ENCODE peak calls at places on chromosome 5, in ten cellular contexts. I is transverse colon, Y is spleen, S is HepG2, Q is testis, H is lower leg skin, U is esophagus squamous epithelium, X is GM12892, F is IMR-90, C is H1. N is an unnamed sample.

GRCh38 chr5:77990020-77990419 is 213.9 kb upstream of the TBCA start:
- DNase-seq in Q (no peak), H (no peak), Y (no peak), C (no peak), X (no peak), S (no peak), U (no peak), F (no peak), I (no peak), N (no peak)

GRCh38 chr5:172735141-172735831 is 35.7 kb downstream of the DUSP1 start:
- DNase-seq in U (no peak), C (no peak), F (no peak), S (no peak), Y (no peak), I (no peak), H (peak), Q (no peak), X (no peak), N (no peak)

GRCh38 chr5:102796014-102796413 is 40.9 kb downstream of the PAM start:
- DNase-seq in S (peak), U (no peak), I (no peak), F (no peak), C (no peak), Q (no peak), H (no peak), Y (no peak), X (no peak), N (no peak)

GRCh38 chr5:77292026-77292757 is 81.7 kb downstream of the PDE8B start:
- DNase-seq in S (no peak), I (no peak), X (no peak), H (no peak), F (peak), C (no peak), Y (no peak), U (no peak), Q (no peak), N (no peak)

GRCh38 chr5:179865471-179866240 is 7.0 kb upstream of the MRNIP start:
- DNase-seq in H (no peak), I (no peak), F (no peak), U (no peak), S (no peak), X (no peak), Q (no peak), Y (peak), C (no peak), N (no peak)

GRCh38 chr5:69450116-69450515 is 35.2 kb downstream of the MARVELD2 start:
- DNase-seq in Y (no peak), S (no peak), X (no peak), Q (no peak), C (no peak), I (no peak), F (peak), H (no peak), U (no peak), N (no peak)

GRCh38 chr5:138752951-138753793 is at the start of gene CTNNA1:
- DNase-seq in S (peak), I (peak), Q (peak), Y (peak), C (peak), H (peak), X (peak), F (peak), U (no peak), N (no peak)

GRCh38 chr5:74311961-74312360 is 328.6 kb downstream of the ENC1 start:
- DNase-seq in H (no peak), X (no peak), Y (no peak), C (no peak), I (no peak), F (no peak), Q (no peak), S (no peak), U (no peak), N (no peak)

GRCh38 chr5:776862-777711 is 7.4 kb downstream of the ZDHHC11B start:
- DNase-seq in Q (peak), Y (peak), C (peak), I (no peak), U (no peak), F (no peak), H (no peak), S (no peak), X (no peak), N (peak)

GRCh38 chr5:16034640-16035039 is 145.0 kb downstream of the MARCHF11 start:
- DNase-seq in U (no peak), X (no peak), F (no peak), I (no peak), H (no peak), S (no peak), Y (no peak), C (no peak), Q (no peak), N (no peak)

GRCh38 chr5:123538670-123539459 is 26.9 kb downstream of the CSNK1G3 start:
- DNase-seq in C (no peak), Y (no peak), Q (no peak), S (no peak), H (no peak), U (no peak), I (no peak), F (no peak), X (no peak), N (no peak)

GRCh38 chr5:9125852-9126251 is 420.0 kb downstream of the SEMA5A start:
- DNase-seq in C (no peak), Y (no peak), F (no peak), Q (no peak), U (no peak), X (peak), S (no peak), I (no peak), H (no peak), N (no peak)

GRCh38 chr5:81544351-81545001 is 150.5 kb upstream of the ACOT12 start:
- DNase-seq in Q (no peak), X (no peak), Y (no peak), U (no peak), H (no peak), F (peak), S (no peak), C (no peak), I (no peak), N (no peak)

GRCh38 chr5:171175746-171176145 is 133.3 kb upstream of the TLX3 start:
- DNase-seq in I (no peak), X (no peak), F (no peak), U (no peak), H (no peak), Q (no peak), Y (no peak), S (no peak), C (no peak), N (no peak)

GRCh38 chr5:78666041-78666444 is 17.5 kb upstream of the LHFPL2 start:
- DNase-seq in Q (no peak), U (no peak), X (no peak), S (peak), I (no peak), Y (no peak), H (no peak), F (peak), C (no peak), N (no peak)

GRCh38 chr5:95924720-95925119 is 36.9 kb downstream of the ELL2 start:
- DNase-seq in S (peak), U (no peak), I (no peak), H (no peak), X (no peak), Y (no peak), F (peak), Q (no peak), C (no peak), N (no peak)

GRCh38 chr5:119417891-119418781 is 34.2 kb upstream of the HSD17B4 start:
- DNase-seq in C (no peak), U (no peak), F (peak), S (no peak), Q (no peak), Y (no peak), I (no peak), X (no peak), H (no peak), N (no peak)

GRCh38 chr5:132016721-132017250 is 5.3 kb upstream of the ACSL6 start:
- DNase-seq in I (peak), S (no peak), Y (no peak), X (no peak), Q (peak), H (peak), C (no peak), U (no peak), F (no peak), N (no peak)

GRCh38 chr5:108025009-108025408 is 354.3 kb upstream of the EFNA5 start:
- DNase-seq in Y (no peak), X (no peak), S (no peak), U (no peak), H (no peak), F (no peak), Q (no peak), I (no peak), C (no peak), N (no peak)

GRCh38 chr5:65072836-65073620 is 304.3 kb downstream of the CWC27 start:
- DNase-seq in F (peak), C (no peak), Y (peak), Q (no peak), S (no peak), U (no peak), X (no peak), H (no peak), I (no peak), N (no peak)

GRCh38 chr5:148739023-148739422 is 84.7 kb upstream of the HTR4 start:
- DNase-seq in U (no peak), X (no peak), C (no peak), F (no peak), Y (no peak), H (no peak), I (no peak), S (peak), Q (no peak), N (no peak)

GRCh38 chr5:67543704-67544103 is 347.1 kb upstream of the CD180 start:
- DNase-seq in I (no peak), Q (no peak), Y (no peak), X (no peak), S (no peak), U (no peak), H (no peak), C (no peak), F (no peak), N (no peak)

GRCh38 chr5:122170630-122171029 is 41.3 kb downstream of the ZNF474 start:
- DNase-seq in S (no peak), U (no peak), I (no peak), F (peak), Y (no peak), C (no peak), H (no peak), Q (no peak), X (no peak), N (no peak)

DNA sequence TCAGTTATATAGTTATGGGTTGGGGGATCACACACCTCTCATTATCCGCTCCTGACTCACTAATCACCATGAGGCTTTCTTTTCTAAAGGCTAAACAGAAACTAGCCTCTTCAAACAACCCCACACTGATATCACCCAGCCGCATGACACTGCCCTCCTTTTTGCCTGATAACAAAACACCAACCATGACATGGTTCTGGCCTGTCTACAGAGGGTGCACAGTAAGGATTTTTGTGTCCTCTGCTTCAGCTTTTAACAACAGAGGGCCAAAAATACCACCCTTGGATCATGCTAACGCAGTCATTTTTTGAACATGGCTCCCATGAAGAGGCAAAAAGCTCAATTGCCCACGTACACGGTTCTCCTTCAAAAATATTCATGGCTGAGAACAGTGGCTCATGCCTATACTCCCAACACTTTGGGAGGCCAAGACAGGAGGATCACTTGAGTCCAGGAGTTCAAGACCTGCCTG is 4.0 kb downstream of the CMBL start:
- DNase-seq in F (no peak), I (no peak), S (peak), Y (no peak), H (no peak), Q (no peak), U (no peak), C (no peak), X (no peak), N (no peak)
- TF ChIP-seq POLR2A in F (no peak), I (no peak), S (no peak), Y (no peak), H (no peak), Q (no peak), U (no peak), C (no peak), X (no peak), N (no peak)

DNA sequence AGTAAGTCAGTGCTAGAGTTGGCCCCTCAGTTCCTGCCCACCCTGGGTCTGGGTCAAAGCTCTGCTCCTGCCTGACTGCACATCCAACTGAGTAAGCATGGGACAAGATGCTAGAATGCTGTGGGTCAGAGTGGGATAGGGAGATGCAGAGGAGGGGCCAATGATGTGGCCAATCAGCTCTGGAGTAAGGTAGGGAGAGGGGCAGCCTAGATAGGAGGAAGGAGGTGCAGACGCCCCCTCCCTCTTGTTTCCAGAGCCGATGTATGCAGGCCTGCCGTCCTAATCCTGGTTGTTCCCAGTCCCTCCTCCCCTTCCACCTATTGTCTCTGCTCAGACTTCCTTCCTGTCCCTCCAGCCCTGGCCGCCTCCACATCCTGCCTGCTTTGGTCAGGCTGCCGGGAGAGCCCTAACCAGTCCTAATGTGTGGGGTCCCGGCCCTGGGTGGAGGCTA is 1.3 kb downstream of the ARAP3 start:
- DNase-seq in H (peak), F (peak), I (peak), S (peak), Y (no peak), X (no peak), Q (no peak), U (no peak), C (peak), N (no peak)
- TF ChIP-seq POLR2A in H (no peak), F (no peak), I (peak), S (no peak), Y (no peak), X (no peak), Q (no peak), U (no peak), C (no peak), N (no peak)

GRCh38 chr5:150402901-150403342 is 9.8 kb downstream of the CD74 start:
- DNase-seq in Y (no peak), F (no peak), C (no peak), X (no peak), U (no peak), I (no peak), S (no peak), H (no peak), Q (no peak), N (no peak)

GRCh38 chr5:150401376-150402201 is 11.1 kb downstream of the CD74 start:
- DNase-seq in X (no peak), Q (no peak), I (no peak), H (no peak), C (no peak), F (no peak), U (no peak), S (no peak), Y (no peak), N (no peak)

GRCh38 chr5:150401076-150401375 is 11.7 kb downstream of the CD74 start:
- DNase-seq in I (no peak), Y (no peak), U (no peak), H (no peak), C (no peak), F (no peak), Q (no peak), X (no peak), S (no peak), N (no peak)

GRCh38 chr5:150400327-150401075 is 12.2 kb downstream of the CD74 start:
- DNase-seq in F (no peak), Q (no peak), H (no peak), Y (no peak), U (no peak), C (no peak), I (no peak), X (no peak), S (no peak), N (no peak)

DNA sequence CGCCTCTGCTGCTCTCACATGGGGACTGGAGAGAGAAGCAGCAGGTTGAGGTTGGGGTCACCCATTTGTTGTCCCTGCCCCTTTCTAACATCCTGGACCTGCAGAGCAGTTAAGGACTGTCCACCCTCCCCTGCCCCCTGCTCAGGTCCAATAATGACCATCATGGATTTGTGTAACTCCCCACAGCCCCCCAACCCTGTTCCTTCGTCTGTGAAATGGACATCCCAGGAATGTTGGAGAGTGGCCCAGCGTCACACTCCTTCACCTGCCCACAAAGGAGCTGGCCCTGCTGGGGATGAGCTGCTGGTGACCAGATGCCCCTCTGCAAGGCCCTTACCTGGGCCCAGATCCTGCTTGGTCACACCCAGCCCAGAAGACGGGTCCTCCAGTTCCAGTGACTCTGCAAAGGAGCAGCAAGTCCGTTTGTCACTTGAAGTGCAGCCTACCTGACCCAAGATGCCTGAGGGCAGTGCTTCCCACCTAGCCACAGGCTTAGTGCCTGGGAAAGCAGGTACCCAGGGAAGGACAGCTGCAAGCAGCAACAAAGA is 10.4 kb downstream of the CD74 start:
- DNase-seq in X (no peak), C (no peak), F (no peak), S (no peak), H (no peak), Y (no peak), U (no peak), Q (no peak), I (no peak), N (no peak)
- TF ChIP-seq POLR2A in X (peak), C (no peak), F (no peak), S (no peak), H (no peak), Y (no peak), U (no peak), Q (no peak), I (no peak), N (no peak)

GRCh38 chr5:100904259-100904822 is 1.3 kb upstream of the ST8SIA4 start:
- DNase-seq in C (no peak), Y (peak), F (no peak), I (peak), X (no peak), Q (no peak), H (peak), S (no peak), U (peak), N (peak)
- TF ChIP-seq POLR2A in C (no peak), Y (no peak), F (no peak), I (no peak), X (peak), Q (no peak), H (no peak), S (no peak), U (no peak), N (no peak)

DNA sequence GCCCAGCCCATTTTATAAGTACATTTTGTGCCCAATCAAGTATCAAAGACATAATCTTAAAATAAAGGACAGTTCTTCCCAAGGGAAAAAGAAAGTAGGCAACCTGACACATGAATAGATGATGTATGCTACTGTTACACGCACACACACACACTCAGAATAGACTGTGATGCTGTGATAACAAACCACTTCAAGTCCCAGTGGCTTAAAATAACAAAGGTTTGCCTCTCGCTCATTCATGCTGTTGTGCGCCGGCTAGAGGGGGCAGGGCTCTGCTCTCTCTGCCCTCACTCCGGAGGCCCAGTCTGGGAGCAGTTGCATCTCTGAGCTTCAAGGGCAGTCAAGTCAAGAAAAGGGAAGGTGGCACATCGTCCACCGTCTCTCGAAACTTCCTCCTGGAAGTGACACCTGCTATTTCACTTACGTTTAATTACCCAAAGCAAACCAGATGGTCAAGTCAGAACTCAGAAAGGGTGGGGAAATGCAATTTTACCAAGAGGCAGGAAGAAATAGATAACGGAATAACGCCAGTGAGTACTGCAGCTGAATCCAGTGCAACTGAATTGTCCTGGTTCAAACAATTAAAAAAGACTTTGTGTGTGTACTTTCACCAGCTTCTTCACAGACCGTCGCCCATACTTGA is 43.3 kb downstream of the ANKRD33B start:
- DNase-seq in I (peak), U (no peak), S (no peak), F (peak), C (no peak), Q (no peak), Y (peak), X (peak), H (peak), N (no peak)
- TF ChIP-seq POLR2A in I (no peak), U (no peak), S (no peak), F (no peak), C (no peak), Q (no peak), Y (no peak), X (peak), H (no peak), N (no peak)

DNA sequence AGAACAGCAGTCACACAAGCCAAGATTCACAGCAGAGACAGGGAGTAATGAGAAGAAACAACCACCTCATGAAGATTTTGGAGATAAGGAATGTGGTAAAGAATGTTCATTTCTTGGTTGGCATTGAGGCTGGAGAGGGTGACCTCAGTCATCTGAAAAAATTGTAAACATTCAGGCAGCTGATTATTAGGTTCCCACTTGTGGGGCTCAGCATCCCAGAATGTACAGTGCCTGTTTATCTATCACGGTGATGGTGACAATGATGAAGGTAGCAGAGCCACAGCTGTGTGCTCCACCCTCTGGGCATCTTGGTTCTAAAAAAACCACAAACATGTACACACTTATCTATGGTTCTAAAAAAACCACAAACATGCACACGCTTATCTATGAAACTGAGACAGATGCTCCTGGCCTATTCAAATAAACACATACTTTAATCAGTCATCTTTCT is 143.9 kb upstream of the MOCS2 start:
- DNase-seq in U (no peak), S (no peak), Y (no peak), H (no peak), I (no peak), F (peak), Q (no peak), C (no peak), X (no peak), N (no peak)
- TF ChIP-seq POLR2A in U (no peak), S (no peak), Y (no peak), H (no peak), I (no peak), F (no peak), Q (no peak), C (no peak), X (no peak), N (no peak)

N was measured in vagina.